ENCODE peak calls at places on chromosomes 3 and 15, in seven cellular contexts. G is mesenchymal stem cell, O is IMR-90, E is neuronal stem cell, X is mesendoderm, V is H1, M is trophoblast cell. D is an unnamed sample.

GRCh38 chr3:146781606-146782005 is 176.5 kb upstream of the PLSCR5 start:
- DNase-seq in E (no peak), X (no peak), V (no peak), O (peak; percentile 29), G (no peak), M (no peak), D (no peak)

GRCh38 chr15:66236806-66237205 is 16.7 kb downstream of the MEGF11 start:
- DNase-seq in O (no peak), V (no peak), M (no peak), G (no peak), E (no peak), X (no peak), D (no peak)

GRCh38 chr3:146598486-146598885 is 6.7 kb downstream of the PLSCR5 start:
- DNase-seq in E (no peak), M (no peak), V (no peak), G (no peak), X (no peak), O (no peak), D (no peak)

GRCh38 chr15:77476999-77477398 is 56.3 kb downstream of the HMG20A start:
- DNase-seq in O (no peak), G (no peak), E (no peak), M (no peak), V (no peak), X (no peak), D (no peak)

GRCh38 chr3:19947549-19948071 is 713 bp downstream of the RAB5A start:
- DNase-seq in X (peak; percentile 78), V (peak; percentile 15), E (peak; percentile 32), G (peak; percentile 67), O (peak; percentile 41), M (peak; percentile 56), D (peak; percentile 58)

GRCh38 chr3:139935071-139935865 is at the start of gene CLSTN2:
- DNase-seq in O (no peak), G (peak; percentile 55), M (peak; percentile 44), E (peak; percentile 75), V (no peak), X (peak; percentile 76), D (peak; percentile 80)

GRCh38 chr15:41798607-41799487 is 24.6 kb downstream of the MAPKBP1 start:
- DNase-seq in E (no peak), X (no peak), M (peak; percentile 30), G (no peak), O (no peak), V (no peak), D (no peak)

GRCh38 chr15:26082069-26082832 is 219.1 kb upstream of the ATP10A start:
- DNase-seq in O (peak; percentile 93), X (peak; percentile 98), E (peak; percentile 97), M (peak; percentile 96), G (peak; percentile 90), V (peak; percentile 97), D (peak; percentile 98)

GRCh38 chr3:186821429-186822367 is 15.4 kb upstream of the RFC4 start:
- DNase-seq in G (peak; percentile 60), O (peak; percentile 83), M (peak; percentile 63), X (peak; percentile 65), E (no peak), V (no peak), D (no peak)

GRCh38 chr3:65713016-65713415 is 325.7 kb downstream of the MAGI1 start:
- DNase-seq in X (peak; percentile 92), O (peak; percentile 79), E (no peak), M (no peak), G (peak; percentile 79), V (no peak), D (peak; percentile 56)

GRCh38 chr3:179806177-179806576 is 153.3 kb downstream of the USP13 start:
- DNase-seq in M (no peak), X (no peak), V (no peak), E (no peak), G (no peak), O (peak; percentile 63), D (no peak)

GRCh38 chr3:55203486-55204010 is 275.7 kb upstream of the LRTM1 start:
- DNase-seq in X (no peak), E (no peak), M (no peak), V (no peak), G (no peak), O (peak; percentile 28), D (no peak)

GRCh38 chr3:169510378-169510777 is 153.1 kb downstream of the MECOM start:
- DNase-seq in X (peak; percentile 93), M (no peak), O (no peak), E (no peak), V (no peak), G (no peak), D (no peak)

GRCh38 chr3:158560979-158561378 is 10.0 kb upstream of the MLF1 start:
- DNase-seq in O (peak; percentile 2), G (no peak), M (no peak), X (no peak), V (no peak), E (no peak), D (no peak)
- H4K8ac ChIP-seq in O (no peak overlapping the region), G (no peak overlapping the region), M (no peak overlapping the region), X (no peak overlapping the region), V (no peak overlapping the region), E (no peak overlapping the region), D (no peak overlapping the region)

GRCh38 chr3:117322866-117323265 is 613.3 kb downstream of the TUSC7 start:
- DNase-seq in V (no peak), X (peak; percentile 54), G (peak; percentile 30), O (peak; percentile 28), M (no peak), E (peak; percentile 6), D (no peak)
- H2AK5ac ChIP-seq in V (no peak overlapping the region), X (no peak overlapping the region), G (no peak overlapping the region), O (no peak overlapping the region), M (no peak overlapping the region), E (no peak overlapping the region), D (no peak overlapping the region)

DNA sequence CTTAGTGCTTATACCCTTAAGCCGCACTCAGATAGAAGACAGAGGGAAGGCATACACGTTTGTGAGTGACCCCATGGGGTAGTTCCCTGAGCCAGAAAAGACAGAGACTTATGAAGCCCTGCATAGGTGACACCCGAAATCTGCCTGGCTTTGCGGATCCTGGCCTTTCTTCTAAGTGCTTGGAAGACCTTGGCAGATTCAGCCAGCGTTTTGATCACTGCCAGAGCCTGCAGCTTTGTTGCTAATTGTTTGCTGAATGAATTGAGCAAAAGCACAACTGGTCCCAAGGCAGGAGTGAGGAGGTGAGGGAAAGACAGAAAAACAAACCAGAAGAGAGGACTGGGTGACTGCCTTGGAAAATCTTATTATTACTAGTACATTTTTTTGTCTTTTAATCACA is 168.3 kb upstream of the ICE2 start:
- DNase-seq in X (no peak), G (no peak), M (no peak), V (no peak), O (no peak), E (no peak), D (no peak)
- H4K8ac ChIP-seq in X (no peak overlapping the region), G (no peak overlapping the region), M (no peak overlapping the region), V (no peak overlapping the region), O (no peak overlapping the region), E (no peak overlapping the region), D (no peak overlapping the region)

GRCh38 chr15:50740955-50741354 is 24.6 kb downstream of the SPPL2A start:
- DNase-seq in X (no peak), G (no peak), E (no peak), O (no peak), M (no peak), V (no peak), D (no peak)

GRCh38 chr15:50750227-50750597 is 15.3 kb downstream of the SPPL2A start:
- DNase-seq in O (no peak), M (no peak), X (no peak), E (no peak), G (no peak), V (no peak), D (no peak)

GRCh38 chr15:50744601-50745000 is 20.9 kb downstream of the SPPL2A start:
- DNase-seq in O (peak; percentile 59), G (no peak), E (no peak), M (no peak), X (no peak), V (no peak), D (no peak)
- H2AK5ac ChIP-seq in O (no peak overlapping the region), G (no peak overlapping the region), E (no peak overlapping the region), M (no peak overlapping the region), X (no peak overlapping the region), V (no peak overlapping the region), D (no peak overlapping the region)

GRCh38 chr15:40029979-40030893 is 8.7 kb downstream of the SRP14 start:
- DNase-seq in O (peak; percentile 22), X (peak; percentile 69), G (no peak), E (no peak), V (no peak), M (no peak), D (no peak)
- H4K8ac ChIP-seq in O (no peak overlapping the region), X (no peak overlapping the region), G (no peak overlapping the region), E (no peak overlapping the region), V (no peak overlapping the region), M (no peak overlapping the region), D (no peak overlapping the region)

GRCh38 chr3:184236636-184237035 is 7.3 kb downstream of the VWA5B2 start:
- DNase-seq in E (no peak), X (no peak), O (no peak), G (no peak), M (no peak), V (no peak), D (no peak)
- H2AK5ac ChIP-seq in E (no peak overlapping the region), X (no peak overlapping the region), O (no peak overlapping the region), G (no peak overlapping the region), M (no peak overlapping the region), V (no peak overlapping the region), D (no peak overlapping the region)